ENCODE peak calls at places on chromosomes 16 and 17, in nine cellular contexts. One of them, this sample, is unnamed.
A peak's percentile ranks its signal among the peaks of the same experiment; 100 is the strongest.

GRCh38 chr16:23024044-23024443 is 125.2 kb downstream of the USP31 start:
- DNase-seq in NCI-H2029: no peak
- DNase-seq in stimulated activated CD8-positive, alpha-beta memory T cell treated with anti-CD3 and anti-CD28 coated beads, Interleukin-7, amount 100 ng/mL, for 1 hour: no peak
- DNase-seq in AG10803: no peak
- DNase-seq in AG09319: no peak
- DNase-seq in HAP-1: no peak
- DNase-seq in SW480: no peak
- DNase-seq in 8988T: no peak
- DNase-seq in heart left ventricle: no peak
- DNase-seq in this sample: no peak

GRCh38 chr17:67392111-67392510 is 15.0 kb downstream of the PITPNC1 start:
- DNase-seq in stimulated activated CD8-positive, alpha-beta memory T cell treated with anti-CD3 and anti-CD28 coated beads, Interleukin-7, amount 100 ng/mL, for 1 hour: no peak
- DNase-seq in AG10803: no peak
- DNase-seq in HAP-1: no peak
- DNase-seq in SW480: no peak
- DNase-seq in NCI-H2029: no peak
- DNase-seq in heart left ventricle: no peak
- DNase-seq in AG09319: no peak
- DNase-seq in 8988T: no peak
- DNase-seq in this sample: no peak

GRCh38 chr16:20611350-20611902 is 35.3 kb upstream of the ACSM2B start:
- DNase-seq in AG09319: no peak
- DNase-seq in 8988T: no peak
- DNase-seq in AG10803: no peak
- DNase-seq in HAP-1: no peak
- DNase-seq in SW480: no peak
- DNase-seq in stimulated activated CD8-positive, alpha-beta memory T cell treated with anti-CD3 and anti-CD28 coated beads, Interleukin-7, amount 100 ng/mL, for 1 hour: no peak
- DNase-seq in NCI-H2029: peak; percentile 92
- DNase-seq in heart left ventricle: peak; percentile 31
- DNase-seq in this sample: no peak

GRCh38 chr17:79657036-79657435 is 46.2 kb upstream of the RBFOX3 start:
- DNase-seq in stimulated activated CD8-positive, alpha-beta memory T cell treated with anti-CD3 and anti-CD28 coated beads, Interleukin-7, amount 100 ng/mL, for 1 hour: no peak
- DNase-seq in SW480: no peak
- DNase-seq in NCI-H2029: no peak
- DNase-seq in heart left ventricle: no peak
- DNase-seq in AG10803: no peak
- DNase-seq in HAP-1: no peak
- DNase-seq in AG09319: no peak
- DNase-seq in 8988T: no peak
- DNase-seq in this sample: no peak

GRCh38 chr17:51454456-51454978 is 194.2 kb downstream of the UTP18 start:
- DNase-seq in 8988T: no peak
- DNase-seq in heart left ventricle: no peak
- DNase-seq in stimulated activated CD8-positive, alpha-beta memory T cell treated with anti-CD3 and anti-CD28 coated beads, Interleukin-7, amount 100 ng/mL, for 1 hour: no peak
- DNase-seq in AG09319: no peak
- DNase-seq in SW480: no peak
- DNase-seq in NCI-H2029: no peak
- DNase-seq in AG10803: no peak
- DNase-seq in HAP-1: no peak
- DNase-seq in this sample: no peak

GRCh38 chr16:268141-269053 is 7.3 kb downstream of the RGS11 start:
- DNase-seq in HAP-1: no peak
- DNase-seq in AG09319: no peak
- DNase-seq in heart left ventricle: no peak
- DNase-seq in AG10803: no peak
- DNase-seq in SW480: no peak
- DNase-seq in 8988T: no peak
- DNase-seq in NCI-H2029: no peak
- DNase-seq in stimulated activated CD8-positive, alpha-beta memory T cell treated with anti-CD3 and anti-CD28 coated beads, Interleukin-7, amount 100 ng/mL, for 1 hour: no peak
- DNase-seq in this sample: no peak

GRCh38 chr17:79033741-79034501 is 10.0 kb downstream of the C1QTNF1 start:
- DNase-seq in AG09319: no peak
- DNase-seq in HAP-1: peak; percentile 31
- DNase-seq in heart left ventricle: peak; percentile 60
- DNase-seq in stimulated activated CD8-positive, alpha-beta memory T cell treated with anti-CD3 and anti-CD28 coated beads, Interleukin-7, amount 100 ng/mL, for 1 hour: no peak
- DNase-seq in NCI-H2029: peak; percentile 15
- DNase-seq in AG10803: no peak
- DNase-seq in SW480: no peak
- DNase-seq in 8988T: no peak
- DNase-seq in this sample: no peak

GRCh38 chr17:61410555-61411089 is 11.0 kb downstream of the TBX2 start:
- DNase-seq in NCI-H2029: peak; percentile 29
- DNase-seq in AG09319: peak; percentile 80
- DNase-seq in 8988T: peak; percentile 37
- DNase-seq in heart left ventricle: peak; percentile 83
- DNase-seq in AG10803: peak; percentile 43
- DNase-seq in SW480: no peak
- DNase-seq in stimulated activated CD8-positive, alpha-beta memory T cell treated with anti-CD3 and anti-CD28 coated beads, Interleukin-7, amount 100 ng/mL, for 1 hour: peak; percentile 49
- DNase-seq in HAP-1: peak; percentile 17
- DNase-seq in this sample: peak; percentile 71

GRCh38 chr17:49217651-49218413 is 7.3 kb downstream of the ABI3 start:
- DNase-seq in stimulated activated CD8-positive, alpha-beta memory T cell treated with anti-CD3 and anti-CD28 coated beads, Interleukin-7, amount 100 ng/mL, for 1 hour: no peak
- DNase-seq in NCI-H2029: no peak
- DNase-seq in AG09319: no peak
- DNase-seq in AG10803: no peak
- DNase-seq in HAP-1: no peak
- DNase-seq in heart left ventricle: peak; percentile 64
- DNase-seq in SW480: no peak
- DNase-seq in 8988T: no peak
- DNase-seq in this sample: no peak

GRCh38 chr16:80580109-80580832 is 39.5 kb downstream of the DYNLRB2 start:
- DNase-seq in NCI-H2029: no peak
- DNase-seq in HAP-1: no peak
- DNase-seq in AG09319: no peak
- DNase-seq in SW480: no peak
- DNase-seq in AG10803: peak; percentile 72
- DNase-seq in heart left ventricle: no peak
- DNase-seq in 8988T: no peak
- DNase-seq in stimulated activated CD8-positive, alpha-beta memory T cell treated with anti-CD3 and anti-CD28 coated beads, Interleukin-7, amount 100 ng/mL, for 1 hour: peak; percentile 14
- DNase-seq in this sample: no peak

GRCh38 chr17:12924614-12925013 is 93.2 kb downstream of the ELAC2 start:
- DNase-seq in AG10803: no peak
- DNase-seq in 8988T: no peak
- DNase-seq in HAP-1: no peak
- DNase-seq in heart left ventricle: no peak
- DNase-seq in stimulated activated CD8-positive, alpha-beta memory T cell treated with anti-CD3 and anti-CD28 coated beads, Interleukin-7, amount 100 ng/mL, for 1 hour: no peak
- DNase-seq in AG09319: no peak
- DNase-seq in NCI-H2029: no peak
- DNase-seq in SW480: no peak
- DNase-seq in this sample: no peak

GRCh38 chr16:8949536-8950418 is 13.9 kb downstream of the USP7 start:
- DNase-seq in HAP-1: no peak
- DNase-seq in heart left ventricle: no peak
- DNase-seq in 8988T: no peak
- DNase-seq in AG10803: no peak
- DNase-seq in AG09319: no peak
- DNase-seq in NCI-H2029: no peak
- DNase-seq in stimulated activated CD8-positive, alpha-beta memory T cell treated with anti-CD3 and anti-CD28 coated beads, Interleukin-7, amount 100 ng/mL, for 1 hour: no peak
- DNase-seq in SW480: no peak
- DNase-seq in this sample: no peak

GRCh38 chr16:11698271-11698689 is 30.0 kb downstream of the SNN start:
- DNase-seq in AG09319: no peak
- DNase-seq in 8988T: no peak
- DNase-seq in NCI-H2029: no peak
- DNase-seq in AG10803: no peak
- DNase-seq in HAP-1: no peak
- DNase-seq in stimulated activated CD8-positive, alpha-beta memory T cell treated with anti-CD3 and anti-CD28 coated beads, Interleukin-7, amount 100 ng/mL, for 1 hour: no peak
- DNase-seq in SW480: peak; percentile 32
- DNase-seq in heart left ventricle: no peak
- DNase-seq in this sample: no peak

GRCh38 chr16:75288181-75288580 is 36.8 kb upstream of the BCAR1 start:
- DNase-seq in stimulated activated CD8-positive, alpha-beta memory T cell treated with anti-CD3 and anti-CD28 coated beads, Interleukin-7, amount 100 ng/mL, for 1 hour: no peak
- DNase-seq in AG10803: peak; percentile 29
- DNase-seq in HAP-1: no peak
- DNase-seq in NCI-H2029: no peak
- DNase-seq in heart left ventricle: no peak
- DNase-seq in SW480: peak; percentile 25
- DNase-seq in 8988T: no peak
- DNase-seq in AG09319: no peak
- DNase-seq in this sample: no peak

GRCh38 chr17:17853811-17854527 is 17.2 kb upstream of the SREBF1 start:
- DNase-seq in HAP-1: peak; percentile 34
- DNase-seq in SW480: no peak
- DNase-seq in 8988T: no peak
- DNase-seq in AG09319: no peak
- DNase-seq in heart left ventricle: no peak
- DNase-seq in AG10803: no peak
- DNase-seq in NCI-H2029: no peak
- DNase-seq in stimulated activated CD8-positive, alpha-beta memory T cell treated with anti-CD3 and anti-CD28 coated beads, Interleukin-7, amount 100 ng/mL, for 1 hour: no peak
- DNase-seq in this sample: no peak

GRCh38 chr17:8574687-8575086 is 55.8 kb downstream of the MYH10 start:
- DNase-seq in AG10803: no peak
- DNase-seq in heart left ventricle: no peak
- DNase-seq in AG09319: no peak
- DNase-seq in 8988T: no peak
- DNase-seq in stimulated activated CD8-positive, alpha-beta memory T cell treated with anti-CD3 and anti-CD28 coated beads, Interleukin-7, amount 100 ng/mL, for 1 hour: no peak
- DNase-seq in NCI-H2029: no peak
- DNase-seq in HAP-1: no peak
- DNase-seq in SW480: no peak
- DNase-seq in this sample: no peak

GRCh38 chr16:69607674-69608073 is 41.9 kb downstream of the NFAT5 start:
- DNase-seq in AG10803: no peak
- DNase-seq in stimulated activated CD8-positive, alpha-beta memory T cell treated with anti-CD3 and anti-CD28 coated beads, Interleukin-7, amount 100 ng/mL, for 1 hour: no peak
- DNase-seq in HAP-1: no peak
- DNase-seq in heart left ventricle: no peak
- DNase-seq in 8988T: no peak
- DNase-seq in NCI-H2029: no peak
- DNase-seq in SW480: no peak
- DNase-seq in AG09319: no peak
- DNase-seq in this sample: no peak

GRCh38 chr17:82956726-82957468 is 117.1 kb upstream of the ZNF750 start:
- DNase-seq in HAP-1: no peak
- DNase-seq in AG09319: no peak
- DNase-seq in NCI-H2029: no peak
- DNase-seq in 8988T: no peak
- DNase-seq in stimulated activated CD8-positive, alpha-beta memory T cell treated with anti-CD3 and anti-CD28 coated beads, Interleukin-7, amount 100 ng/mL, for 1 hour: no peak
- DNase-seq in SW480: no peak
- DNase-seq in AG10803: no peak
- DNase-seq in heart left ventricle: no peak
- DNase-seq in this sample: no peak

GRCh38 chr17:14201595-14201994 is 35.1 kb downstream of the CDRT15 start:
- DNase-seq in stimulated activated CD8-positive, alpha-beta memory T cell treated with anti-CD3 and anti-CD28 coated beads, Interleukin-7, amount 100 ng/mL, for 1 hour: no peak
- DNase-seq in AG10803: no peak
- DNase-seq in heart left ventricle: no peak
- DNase-seq in HAP-1: no peak
- DNase-seq in AG09319: no peak
- DNase-seq in NCI-H2029: no peak
- DNase-seq in SW480: no peak
- DNase-seq in 8988T: no peak
- DNase-seq in this sample: no peak

GRCh38 chr16:87044829-87045228 is 272.4 kb downstream of the C16orf95 start:
- DNase-seq in HAP-1: no peak
- DNase-seq in SW480: no peak
- DNase-seq in AG09319: no peak
- DNase-seq in NCI-H2029: no peak
- DNase-seq in AG10803: no peak
- DNase-seq in heart left ventricle: no peak
- DNase-seq in stimulated activated CD8-positive, alpha-beta memory T cell treated with anti-CD3 and anti-CD28 coated beads, Interleukin-7, amount 100 ng/mL, for 1 hour: no peak
- DNase-seq in 8988T: no peak
- DNase-seq in this sample: no peak

GRCh38 chr17:59899099-59899498 is 6.2 kb downstream of the RPS6KB1 start:
- DNase-seq in 8988T: no peak
- DNase-seq in HAP-1: no peak
- DNase-seq in AG09319: no peak
- DNase-seq in NCI-H2029: peak; percentile 14
- DNase-seq in stimulated activated CD8-positive, alpha-beta memory T cell treated with anti-CD3 and anti-CD28 coated beads, Interleukin-7, amount 100 ng/mL, for 1 hour: no peak
- DNase-seq in SW480: no peak
- DNase-seq in AG10803: peak; percentile 1
- DNase-seq in heart left ventricle: no peak
- DNase-seq in this sample: peak; percentile 5

GRCh38 chr16:57608462-57609113 is 19.8 kb upstream of the ADGRG1 start:
- DNase-seq in HAP-1: no peak
- DNase-seq in stimulated activated CD8-positive, alpha-beta memory T cell treated with anti-CD3 and anti-CD28 coated beads, Interleukin-7, amount 100 ng/mL, for 1 hour: no peak
- DNase-seq in heart left ventricle: no peak
- DNase-seq in AG10803: no peak
- DNase-seq in AG09319: no peak
- DNase-seq in SW480: no peak
- DNase-seq in 8988T: no peak
- DNase-seq in NCI-H2029: no peak
- DNase-seq in this sample: no peak

GRCh38 chr16:46632778-46633733 is 11.9 kb upstream of the SHCBP1 start:
- DNase-seq in heart left ventricle: no peak
- DNase-seq in NCI-H2029: peak; percentile 11
- DNase-seq in 8988T: no peak
- DNase-seq in SW480: no peak
- DNase-seq in AG10803: no peak
- DNase-seq in HAP-1: no peak
- DNase-seq in stimulated activated CD8-positive, alpha-beta memory T cell treated with anti-CD3 and anti-CD28 coated beads, Interleukin-7, amount 100 ng/mL, for 1 hour: no peak
- DNase-seq in AG09319: no peak
- DNase-seq in this sample: no peak

GRCh38 chr17:42783062-42783777 is 2.8 kb downstream of the WNK4 start:
- DNase-seq in stimulated activated CD8-positive, alpha-beta memory T cell treated with anti-CD3 and anti-CD28 coated beads, Interleukin-7, amount 100 ng/mL, for 1 hour: no peak
- DNase-seq in HAP-1: no peak
- DNase-seq in SW480: peak; percentile 45
- DNase-seq in 8988T: peak; percentile 66
- DNase-seq in NCI-H2029: no peak
- DNase-seq in AG10803: peak; percentile 78
- DNase-seq in heart left ventricle: no peak
- DNase-seq in AG09319: no peak
- DNase-seq in this sample: peak; percentile 29

GRCh38 chr16:59698341-59698979 is 964.3 kb upstream of the GOT2 start:
- DNase-seq in NCI-H2029: no peak
- DNase-seq in HAP-1: no peak
- DNase-seq in AG09319: no peak
- DNase-seq in AG10803: peak; percentile 27
- DNase-seq in 8988T: no peak
- DNase-seq in heart left ventricle: no peak
- DNase-seq in stimulated activated CD8-positive, alpha-beta memory T cell treated with anti-CD3 and anti-CD28 coated beads, Interleukin-7, amount 100 ng/mL, for 1 hour: no peak
- DNase-seq in SW480: no peak
- DNase-seq in this sample: no peak

GRCh38 chr16:89187337-89188063 is 12.8 kb downstream of the SLC22A31 start:
- DNase-seq in HAP-1: peak; percentile 40
- DNase-seq in AG09319: no peak
- DNase-seq in heart left ventricle: no peak
- DNase-seq in NCI-H2029: no peak
- DNase-seq in AG10803: no peak
- DNase-seq in SW480: peak; percentile 77
- DNase-seq in stimulated activated CD8-positive, alpha-beta memory T cell treated with anti-CD3 and anti-CD28 coated beads, Interleukin-7, amount 100 ng/mL, for 1 hour: no peak
- DNase-seq in 8988T: no peak
- DNase-seq in this sample: no peak

GRCh38 chr17:28404007-28404406 is 2.0 kb downstream of the SLC46A1 start:
- DNase-seq in heart left ventricle: no peak
- DNase-seq in stimulated activated CD8-positive, alpha-beta memory T cell treated with anti-CD3 and anti-CD28 coated beads, Interleukin-7, amount 100 ng/mL, for 1 hour: no peak
- DNase-seq in AG10803: no peak
- DNase-seq in SW480: no peak
- DNase-seq in HAP-1: no peak
- DNase-seq in AG09319: no peak
- DNase-seq in NCI-H2029: no peak
- DNase-seq in 8988T: no peak
- DNase-seq in this sample: no peak

GRCh38 chr17:66661411-66661843 is 173.5 kb upstream of the CACNG5 start:
- DNase-seq in SW480: peak; percentile 72
- DNase-seq in AG09319: no peak
- DNase-seq in 8988T: no peak
- DNase-seq in HAP-1: no peak
- DNase-seq in heart left ventricle: no peak
- DNase-seq in AG10803: peak; percentile 11
- DNase-seq in stimulated activated CD8-positive, alpha-beta memory T cell treated with anti-CD3 and anti-CD28 coated beads, Interleukin-7, amount 100 ng/mL, for 1 hour: no peak
- DNase-seq in NCI-H2029: no peak
- DNase-seq in this sample: no peak

GRCh38 chr16:66324785-66325184 is 41.7 kb upstream of the CDH5 start:
- DNase-seq in heart left ventricle: no peak
- DNase-seq in SW480: no peak
- DNase-seq in 8988T: peak; percentile 90
- DNase-seq in HAP-1: peak; percentile 47
- DNase-seq in NCI-H2029: no peak
- DNase-seq in AG09319: no peak
- DNase-seq in stimulated activated CD8-positive, alpha-beta memory T cell treated with anti-CD3 and anti-CD28 coated beads, Interleukin-7, amount 100 ng/mL, for 1 hour: no peak
- DNase-seq in AG10803: peak; percentile 6
- DNase-seq in this sample: no peak

GRCh38 chr16:83542491-83542890 is 265.3 kb upstream of the HSBP1 start:
- DNase-seq in AG09319: no peak
- DNase-seq in SW480: no peak
- DNase-seq in HAP-1: no peak
- DNase-seq in stimulated activated CD8-positive, alpha-beta memory T cell treated with anti-CD3 and anti-CD28 coated beads, Interleukin-7, amount 100 ng/mL, for 1 hour: no peak
- DNase-seq in heart left ventricle: no peak
- DNase-seq in NCI-H2029: no peak
- DNase-seq in AG10803: peak; percentile 31
- DNase-seq in 8988T: no peak
- DNase-seq in this sample: no peak

GRCh38 chr17:9371019-9371418 is 204.6 kb downstream of the STX8 start:
- DNase-seq in SW480: no peak
- DNase-seq in NCI-H2029: peak; percentile 69
- DNase-seq in 8988T: no peak
- DNase-seq in AG09319: no peak
- DNase-seq in HAP-1: peak; percentile 20
- DNase-seq in stimulated activated CD8-positive, alpha-beta memory T cell treated with anti-CD3 and anti-CD28 coated beads, Interleukin-7, amount 100 ng/mL, for 1 hour: no peak
- DNase-seq in AG10803: peak; percentile 81
- DNase-seq in heart left ventricle: peak; percentile 17
- DNase-seq in this sample: peak; percentile 43

This sample was measured in amniotic stem cell.